ENCODE peak calls at places on chromosome 13, in seven cellular contexts. J is stimulated activated CD8-positive, alpha-beta memory T cell treated with anti-CD3 and anti-CD28 coated beads, Interleukin-4, amount 100 ng/mL, for 4 hours; M is KG1; H is iris pigment epithelial cell; V is T-helper 9 cell; Q is heart right ventricle; Z is H9. E is an unnamed sample.

GRCh38 chr13:89163081-89163480 is 1491.9 kb downstream of the SLITRK5 start:
- DNase-seq in M (no peak), H (no peak), Z (no peak), J (no peak), Q (no peak), V (no peak), E (no peak)

GRCh38 chr13:97142452-97142851 is 79.7 kb upstream of the MBNL2 start:
- DNase-seq in Q (peak), J (no peak), H (peak), M (no peak), V (no peak), Z (peak), E (no peak)

GRCh38 chr13:85108356-85108755 is 690.9 kb downstream of the SLITRK6 start:
- DNase-seq in Z (no peak), H (no peak), M (no peak), V (no peak), J (no peak), Q (no peak), E (no peak)

GRCh38 chr13:61700663-61701062 is 285.0 kb upstream of the PCDH20 start:
- DNase-seq in V (no peak), J (no peak), Q (no peak), Z (no peak), M (no peak), H (no peak), E (no peak)

GRCh38 chr13:112684444-112684843 is 5.4 kb upstream of the ATP11A start:
- DNase-seq in H (no peak), Q (no peak), V (no peak), Z (peak), J (no peak), M (no peak), E (no peak)

GRCh38 chr13:33183431-33184130 is 102.0 kb downstream of the STARD13 start:
- DNase-seq in V (no peak), Z (no peak), M (no peak), J (no peak), Q (no peak), H (peak), E (no peak)

GRCh38 chr13:46341112-46341711 is 45.8 kb downstream of the RUBCNL start:
- DNase-seq in V (no peak), J (no peak), Z (no peak), M (no peak), H (peak), Q (no peak), E (no peak)

GRCh38 chr13:108033800-108034707 is 181.3 kb downstream of the LIG4 start:
- DNase-seq in Q (no peak), M (no peak), Z (no peak), J (no peak), V (no peak), H (peak), E (no peak)

GRCh38 chr13:71274923-71275593 is 591.9 kb downstream of the DACH1 start:
- DNase-seq in V (no peak), J (no peak), M (no peak), H (no peak), Z (no peak), Q (no peak), E (no peak)